ENCODE peak calls at places on chromosomes 6 and 20, in ten cellular contexts. H, J, I, Y, B, L, Q, C, A and D are unnamed samples.
A peak's percentile ranks its signal among the peaks of the same experiment; 100 is the strongest.

GRCh38 chr20:22452442-22453011 is 131.8 kb downstream of the FOXA2 start:
- DNase-seq in H (no peak), J (no peak), I (no peak), Y (no peak), B (no peak), L (no peak), Q (no peak), C (no peak), A (no peak), D (no peak)

GRCh38 chr6:122652431-122652830 is 42.2 kb downstream of the PKIB start:
- DNase-seq in H (no peak), J (no peak), I (no peak), Y (no peak), B (no peak), L (peak; percentile 65), Q (no peak), C (no peak), A (no peak), D (no peak)

GRCh38 chr6:34381086-34381485 is 11.4 kb downstream of the NUDT3 start:
- DNase-seq in H (no peak), J (no peak), I (no peak), Y (no peak), B (no peak), L (no peak), Q (no peak), C (no peak), A (no peak), D (no peak)

GRCh38 chr6:5099537-5099936 is 14.4 kb downstream of the PPP1R3G start:
- DNase-seq in H (no peak), J (no peak), I (no peak), Y (no peak), B (no peak), L (no peak), Q (no peak), C (no peak), A (no peak), D (no peak)

GRCh38 chr20:15763344-15763743 is 809.9 kb downstream of the KIF16B start:
- DNase-seq in H (no peak), J (no peak), I (no peak), Y (no peak), B (no peak), L (no peak), Q (no peak), C (no peak), A (no peak), D (no peak)

GRCh38 chr6:86949776-86950175 is 12.4 kb downstream of the HTR1E start:
- DNase-seq in H (peak; percentile 73), J (no peak), I (no peak), Y (no peak), B (no peak), L (no peak), Q (no peak), C (no peak), A (no peak), D (no peak)

GRCh38 chr6:105179244-105180065 is at the start of gene POPDC3:
- DNase-seq in H (no peak), J (no peak), I (no peak), Y (no peak), B (peak; percentile 80), L (no peak), Q (peak; percentile 37), C (no peak), A (peak; percentile 73), D (no peak)

GRCh38 chr6:64803470-64804166 is 903.4 kb downstream of the EYS start:
- DNase-seq in H (no peak), J (no peak), I (no peak), Y (no peak), B (no peak), L (no peak), Q (no peak), C (no peak), A (no peak), D (no peak)

GRCh38 chr6:113050010-113050893 is 703.1 kb downstream of the RFPL4B start:
- DNase-seq in H (no peak), J (no peak), I (no peak), Y (no peak), B (no peak), L (peak; percentile 28), Q (no peak), C (peak; percentile 37), A (peak; percentile 64), D (no peak)

GRCh38 chr20:15942130-15942529 is 631.1 kb downstream of the KIF16B start:
- DNase-seq in H (no peak), J (peak; percentile 68), I (no peak), Y (no peak), B (no peak), L (no peak), Q (no peak), C (no peak), A (no peak), D (no peak)

GRCh38 chr6:16336056-16336810 is 97.8 kb downstream of the GMPR start:
- DNase-seq in H (no peak), J (no peak), I (no peak), Y (no peak), B (no peak), L (no peak), Q (no peak), C (no peak), A (peak; percentile 34), D (no peak)

GRCh38 chr6:128139519-128139918 is 238.7 kb upstream of the THEMIS start:
- DNase-seq in H (no peak), J (no peak), I (no peak), Y (no peak), B (no peak), L (peak; percentile 35), Q (no peak), C (no peak), A (peak; percentile 59), D (no peak)

GRCh38 chr6:159654483-159655098 is 38.5 kb downstream of the SOD2 start:
- DNase-seq in H (peak; percentile 64), J (peak; percentile 36), I (no peak), Y (no peak), B (peak; percentile 54), L (peak; percentile 56), Q (peak; percentile 31), C (no peak), A (peak; percentile 54), D (peak; percentile 77)

GRCh38 chr6:43949451-43950110 is 177.7 kb downstream of the MRPL14 start:
- DNase-seq in H (no peak), J (no peak), I (no peak), Y (no peak), B (no peak), L (no peak), Q (no peak), C (no peak), A (peak; percentile 42), D (no peak)

GRCh38 chr6:159646731-159647130 is 46.3 kb downstream of the SOD2 start:
- DNase-seq in H (no peak), J (no peak), I (no peak), Y (no peak), B (no peak), L (no peak), Q (no peak), C (no peak), A (peak; percentile 17), D (no peak)

GRCh38 chr6:141097471-141097870 is 1035.3 kb upstream of the GJE1 start:
- DNase-seq in H (no peak), J (no peak), I (no peak), Y (no peak), B (no peak), L (no peak), Q (no peak), C (no peak), A (no peak), D (no peak)

GRCh38 chr20:24989162-24989561 is 3.4 kb downstream of the APMAP start:
- DNase-seq in H (no peak), J (no peak), I (no peak), Y (no peak), B (no peak), L (no peak), Q (no peak), C (no peak), A (no peak), D (no peak)

GRCh38 chr6:11097476-11097875 is 3.8 kb downstream of the SMIM13 start:
- DNase-seq in H (no peak), J (no peak), I (no peak), Y (no peak), B (no peak), L (no peak), Q (no peak), C (no peak), A (no peak), D (no peak)